ENCODE peak calls at places on chromosomes 3 and 15, in six cellular contexts. E is SK-N-SH; R is LNCaP clone FGC; U is brain microvascular endothelial cell; O is CD8-positive, alpha-beta T cell; K is retinal pigment epithelial cell. F is an unnamed sample.

GRCh38 chr3:196431193-196432136 is 762 bp downstream of the UBXN7 start:
- DNase-seq in U (peak), O (peak), E (peak), K (no peak), R (peak), F (no peak)

GRCh38 chr3:153182491-153182890 is 20.5 kb downstream of the RAP2B start:
- DNase-seq in E (no peak), K (no peak), U (no peak), R (no peak), O (no peak), F (no peak)

GRCh38 chr3:42975955-42976354 is 3.2 kb upstream of the GASK1A start:
- DNase-seq in U (no peak), R (no peak), K (no peak), E (no peak), O (no peak), F (no peak)

GRCh38 chr3:71395927-71396695 is 187.4 kb downstream of the FOXP1 start:
- DNase-seq in R (no peak), E (no peak), O (no peak), U (peak), K (no peak), F (no peak)

GRCh38 chr15:74011610-74012009 is 17.1 kb downstream of the PML start:
- DNase-seq in U (no peak), O (no peak), E (no peak), R (peak), K (no peak), F (no peak)

GRCh38 chr15:34370643-34371042 is 3.6 kb upstream of the LPCAT4 start:
- DNase-seq in R (no peak), E (no peak), K (no peak), U (no peak), O (no peak), F (no peak)

GRCh38 chr3:173465898-173466678 is 68.5 kb downstream of the NLGN1 start:
- DNase-seq in R (no peak), K (no peak), U (no peak), E (no peak), O (no peak), F (no peak)

GRCh38 chr15:85579957-85580694 is 199.7 kb downstream of the AKAP13 start:
- DNase-seq in U (no peak), K (no peak), E (no peak), O (no peak), R (no peak), F (no peak)

GRCh38 chr3:118171236-118171852 is 863.3 kb downstream of the IGSF11 start:
- DNase-seq in O (no peak), E (no peak), R (no peak), U (no peak), K (no peak), F (no peak)

GRCh38 chr15:91793771-91794170 is 59.7 kb upstream of the SLCO3A1 start:
- DNase-seq in K (no peak), U (no peak), O (no peak), E (no peak), R (no peak), F (no peak)

GRCh38 chr3:67976683-67977082 is 322.3 kb upstream of the SUCLG2 start:
- DNase-seq in K (no peak), U (no peak), R (no peak), E (no peak), O (no peak), F (no peak)

GRCh38 chr3:67981077-67981476 is 326.7 kb upstream of the SUCLG2 start:
- DNase-seq in R (no peak), E (no peak), O (no peak), K (no peak), U (no peak), F (no peak)

GRCh38 chr3:67979342-67979741 is 324.9 kb upstream of the SUCLG2 start:
- DNase-seq in E (no peak), O (no peak), U (no peak), R (no peak), K (no peak), F (no peak)

GRCh38 chr3:67977762-67978161 is 323.4 kb upstream of the SUCLG2 start:
- DNase-seq in U (no peak), K (no peak), E (no peak), O (no peak), R (no peak), F (no peak)
- TF ChIP-seq CTCF in U (no peak), K (no peak), E (no peak), O (no peak), R (no peak), F (no peak)

GRCh38 chr3:167491626-167492025 is 17.8 kb upstream of the SERPINI2 start:
- DNase-seq in O (no peak), K (no peak), E (no peak), R (no peak), U (no peak), F (no peak)

GRCh38 chr3:167497903-167498302 is 24.1 kb upstream of the SERPINI2 start:
- DNase-seq in K (no peak), E (no peak), R (no peak), O (no peak), U (no peak), F (no peak)

GRCh38 chr3:167487556-167487955 is 13.7 kb upstream of the SERPINI2 start:
- DNase-seq in R (no peak), U (no peak), O (no peak), E (no peak), K (no peak), F (no peak)

GRCh38 chr3:167489571-167489970 is 15.7 kb upstream of the SERPINI2 start:
- DNase-seq in K (no peak), E (no peak), R (no peak), U (no peak), O (no peak), F (no peak)

GRCh38 chr3:167493240-167493639 is 19.4 kb upstream of the SERPINI2 start:
- DNase-seq in R (peak), E (peak), O (no peak), K (no peak), U (no peak), F (no peak)
- TF ChIP-seq CTCF in R (peak), E (peak), O (no peak), K (peak), U (no peak), F (no peak)

GRCh38 chr3:113238503-113238902 is 27.1 kb downstream of the BOC start:
- DNase-seq in K (no peak), E (no peak), R (no peak), U (no peak), O (no peak), F (no peak)
- TF ChIP-seq CTCF in K (no peak), E (no peak), R (no peak), U (no peak), O (no peak), F (no peak)

GRCh38 chr15:76964157-76964556 is 30.8 kb upstream of the PSTPIP1 start:
- DNase-seq in E (no peak), K (no peak), U (no peak), R (no peak), O (no peak), F (no peak)

GRCh38 chr15:76961277-76962010 is 29.9 kb downstream of the RCN2 start:
- DNase-seq in O (no peak), E (no peak), U (no peak), R (no peak), K (no peak), F (no peak)

GRCh38 chr15:76962337-76963013 is 30.9 kb downstream of the RCN2 start:
- DNase-seq in O (no peak), K (no peak), E (no peak), R (no peak), U (no peak), F (no peak)

GRCh38 chr15:76967067-76967466 is 27.9 kb upstream of the PSTPIP1 start:
- DNase-seq in O (no peak), K (no peak), U (no peak), R (no peak), E (no peak), F (no peak)

DNA sequence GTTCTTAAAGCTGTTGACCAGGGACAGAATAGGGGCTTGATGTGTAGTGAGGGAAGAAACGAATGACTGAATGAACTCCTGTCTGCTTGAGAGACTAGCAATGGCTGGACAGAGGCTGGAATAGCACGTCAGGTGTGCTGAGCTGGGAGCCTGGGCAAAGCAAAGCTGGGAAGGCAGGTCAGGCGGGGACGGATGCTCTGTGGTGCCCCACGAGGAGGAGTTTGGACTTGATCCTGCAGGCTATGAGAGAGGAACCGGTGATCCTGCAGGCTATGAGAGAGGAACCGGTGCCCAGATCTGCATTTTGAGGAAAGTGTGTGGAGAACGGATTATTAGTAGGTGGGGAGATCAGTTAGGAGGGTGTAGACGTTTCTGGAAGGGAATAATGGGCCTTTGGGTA is 31.3 kb upstream of the PSTPIP1 start:
- DNase-seq in O (no peak), U (no peak), E (no peak), R (no peak), K (no peak), F (no peak)
- TF ChIP-seq CTCF in O (no peak), U (no peak), E (no peak), R (peak), K (no peak), F (no peak)

DNA sequence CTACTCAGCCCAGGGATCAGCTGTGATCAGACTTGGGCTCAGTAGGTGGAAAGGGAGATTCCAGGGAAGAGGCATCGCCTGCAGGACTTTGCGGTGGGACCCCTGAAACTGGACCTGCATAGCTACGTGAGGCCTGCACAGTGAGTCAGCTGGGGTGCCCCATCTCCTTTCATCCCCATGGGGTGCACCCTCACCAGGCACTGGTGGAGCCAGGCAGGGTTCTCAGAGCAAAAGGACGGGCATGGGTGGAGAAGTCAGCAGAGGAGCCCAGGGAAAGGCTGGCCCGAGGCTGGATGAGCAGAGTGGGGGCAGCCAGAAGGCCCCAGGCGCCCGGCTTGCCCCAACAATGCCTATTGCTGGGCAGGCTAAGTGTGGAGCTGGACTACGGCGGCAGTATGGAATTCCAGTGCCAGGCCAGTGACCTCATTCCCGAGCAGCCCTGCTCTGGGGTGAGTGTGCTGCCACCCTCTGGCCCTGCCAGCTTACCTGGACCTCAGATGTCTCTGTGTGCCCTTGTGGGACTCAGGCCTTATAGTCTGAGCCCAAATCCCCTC is 19.7 kb downstream of the ACAA1 start:
- DNase-seq in E (no peak), O (no peak), K (no peak), R (no peak), U (no peak), F (no peak)
- TF ChIP-seq CTCF in E (no peak), O (no peak), K (peak), R (peak), U (no peak), F (no peak)

GRCh38 chr15:79364571-79365240 is 53.8 kb downstream of the TMED3 start:
- DNase-seq in R (no peak), K (no peak), E (peak), U (no peak), O (no peak), F (no peak)
- TF ChIP-seq CTCF in R (no peak), K (no peak), E (no peak), U (no peak), O (no peak), F (peak)

GRCh38 chr3:12483364-12483763 is 916 bp upstream of the TSEN2 start:
- DNase-seq in K (no peak), U (no peak), O (no peak), E (no peak), R (no peak), F (no peak)

GRCh38 chr3:12483872-12484197 is 445 bp upstream of the TSEN2 start:
- DNase-seq in R (no peak), O (no peak), K (no peak), E (no peak), U (no peak), F (no peak)

GRCh38 chr3:12484983-12485327 is 675 bp downstream of the TSEN2 start:
- DNase-seq in U (no peak), K (no peak), O (no peak), E (no peak), R (no peak), F (no peak)

GRCh38 chr3:12486001-12486400 is 1.7 kb downstream of the TSEN2 start:
- DNase-seq in O (no peak), E (no peak), K (no peak), R (no peak), U (no peak), F (no peak)

DNA sequence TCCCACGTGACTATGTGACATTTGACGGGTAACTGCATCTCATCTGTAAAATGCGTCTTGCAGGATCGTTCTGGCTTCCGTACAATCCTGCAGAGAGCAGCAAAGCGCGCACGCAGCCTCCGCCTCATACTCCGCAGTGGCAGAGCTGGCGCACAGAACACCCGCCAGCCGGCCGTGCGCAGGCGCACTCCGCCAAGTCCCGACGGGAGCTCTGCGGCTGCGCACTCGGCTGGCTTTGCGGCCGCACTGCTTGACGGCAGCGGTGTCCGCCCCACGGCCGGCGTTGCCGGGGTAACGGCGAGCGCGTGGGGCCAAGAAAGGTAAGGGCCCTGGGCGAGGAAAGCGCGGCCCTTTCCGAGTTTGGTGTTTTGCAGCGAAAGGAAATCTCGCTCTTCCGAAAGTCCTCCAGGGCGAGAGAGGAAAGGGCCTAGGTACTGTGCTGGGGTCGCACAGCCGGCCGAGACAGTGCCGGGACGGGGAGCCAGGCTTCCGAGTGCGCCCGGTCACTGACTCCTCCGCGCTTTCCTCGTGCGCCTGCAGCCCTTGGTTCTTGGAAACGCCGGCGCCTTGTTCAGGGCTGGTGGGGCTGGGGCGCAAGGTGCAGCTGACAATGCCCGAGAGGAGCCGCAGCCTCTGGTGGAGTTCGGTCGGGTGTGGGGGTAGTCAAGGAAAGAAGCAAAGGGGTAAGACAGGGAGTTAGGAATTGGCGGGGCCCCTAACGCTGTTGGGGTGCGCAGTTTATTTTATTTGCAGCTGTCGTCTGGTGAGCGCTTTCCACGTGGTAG is at the start of gene TSEN2:
- DNase-seq in U (peak), O (peak), K (peak), R (peak), E (peak), F (peak)
- TF ChIP-seq CTCF in U (peak), O (no peak), K (peak), R (peak), E (peak), F (peak)

GRCh38 chr15:63979227-63979793 is 67.0 kb downstream of the DAPK2 start:
- DNase-seq in E (no peak), O (no peak), K (peak), U (no peak), R (no peak), F (no peak)
- TF ChIP-seq CTCF in E (no peak), O (no peak), K (no peak), U (no peak), R (no peak), F (no peak)

GRCh38 chr3:154428369-154429206 is 1.4 kb downstream of the GPR149 start:
- DNase-seq in K (no peak), R (no peak), U (no peak), O (no peak), E (peak), F (no peak)
- TF ChIP-seq CTCF in K (no peak), R (no peak), U (peak), O (no peak), E (no peak), F (no peak)

DNA sequence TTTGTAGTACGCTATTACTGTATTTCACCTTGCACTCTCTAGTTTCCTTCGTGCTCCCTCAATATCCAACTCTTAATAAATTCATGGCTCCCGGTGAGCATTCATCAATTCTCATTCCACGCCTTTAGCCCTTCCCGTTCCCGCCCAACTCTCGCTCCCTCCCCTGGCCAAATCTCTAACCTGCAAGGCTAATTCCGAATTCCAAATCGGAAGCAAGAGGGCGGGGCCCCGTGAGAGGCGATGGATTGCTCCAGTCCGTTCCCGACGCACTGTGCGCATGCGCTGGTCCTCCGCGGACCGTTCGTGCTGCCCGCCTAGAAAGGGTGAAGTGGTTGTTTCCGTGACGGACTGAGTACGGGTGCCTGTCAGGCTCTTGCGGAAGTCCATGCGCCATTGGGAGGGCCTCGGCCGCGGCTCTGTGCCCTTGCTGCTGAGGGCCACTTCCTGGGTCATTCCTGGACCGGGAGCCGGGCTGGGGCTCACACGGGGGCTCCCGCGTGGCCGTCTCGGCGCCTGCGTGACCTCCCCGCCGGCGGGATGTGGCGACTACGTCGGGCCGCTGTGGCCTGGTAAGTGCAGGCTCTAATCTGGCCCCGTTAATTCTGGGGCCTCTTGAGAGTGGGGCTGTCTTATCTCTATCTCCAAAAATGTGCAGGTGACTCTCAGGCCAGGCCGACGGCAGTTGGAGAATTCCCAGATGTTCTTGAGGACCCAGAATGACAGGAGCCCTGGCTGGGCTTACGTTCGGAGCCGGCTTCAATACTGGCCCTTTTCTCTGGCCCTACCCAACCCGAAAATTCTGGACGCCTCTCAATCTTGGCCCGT is at the start of gene OPA1:
- DNase-seq in R (peak), O (peak), E (peak), U (peak), K (peak), F (peak)
- TF ChIP-seq CTCF in R (peak), O (no peak), E (peak), U (peak), K (peak), F (peak)